ENCODE peak calls at places on chromosomes 3 and 15, in four cellular contexts. O, E, C and U are unnamed samples.
A peak's percentile ranks its signal among the peaks of the same experiment; 100 is the strongest.

GRCh38 chr3:58018892-58019291 is 10.7 kb downstream of the FLNB start:
- DNase-seq in O (no peak), E (no peak), C (no peak), U (no peak)

GRCh38 chr3:169759256-169759655 is 5.6 kb downstream of the TERC start:
- DNase-seq in O (peak; percentile 78), E (no peak), C (no peak), U (no peak)

GRCh38 chr3:105686324-105686897 is 182.4 kb downstream of the CBLB start:
- DNase-seq in O (peak; percentile 26), E (no peak), C (no peak), U (peak; percentile 18)

GRCh38 chr3:175057406-175057805 is 198.3 kb downstream of the NAALADL2 start:
- DNase-seq in O (no peak), E (no peak), C (no peak), U (no peak)

GRCh38 chr15:90987561-90988141 is 6.7 kb downstream of the PRC1 start:
- DNase-seq in O (peak; percentile 7), E (no peak), C (no peak), U (no peak)

GRCh38 chr3:64805980-64806379 is 118.2 kb upstream of the ADAMTS9 start:
- DNase-seq in O (no peak), E (no peak), C (no peak), U (no peak)

GRCh38 chr3:9168230-9168629 is 81.2 kb downstream of the SRGAP3 start:
- DNase-seq in O (no peak), E (no peak), C (peak; percentile 63), U (peak; percentile 77)

GRCh38 chr3:129439381-129439816 is 349 bp downstream of the MBD4 start:
- DNase-seq in O (no peak), E (no peak), C (no peak), U (peak; percentile 41)

GRCh38 chr3:197392961-197393360 is 94.5 kb upstream of the DLG1 start:
- DNase-seq in O (peak; percentile 77), E (no peak), C (no peak), U (no peak)

GRCh38 chr3:182937293-182938051 is 42.9 kb downstream of the DCUN1D1 start:
- DNase-seq in O (no peak), E (no peak), C (no peak), U (no peak)

GRCh38 chr3:183587337-183587736 is 31.8 kb upstream of the KLHL6 start:
- DNase-seq in O (no peak), E (no peak), C (no peak), U (no peak)

GRCh38 chr15:52360229-52361203 is 64.9 kb upstream of the MYO5C start:
- DNase-seq in O (no peak), E (no peak), C (no peak), U (no peak)

GRCh38 chr15:58761010-58761388 is 10.1 kb upstream of the MINDY2 start:
- DNase-seq in O (no peak), E (no peak), C (no peak), U (no peak)
- TF ChIP-seq CTCF in O (no peak), E (no peak), C (no peak), U (no peak)

DNA sequence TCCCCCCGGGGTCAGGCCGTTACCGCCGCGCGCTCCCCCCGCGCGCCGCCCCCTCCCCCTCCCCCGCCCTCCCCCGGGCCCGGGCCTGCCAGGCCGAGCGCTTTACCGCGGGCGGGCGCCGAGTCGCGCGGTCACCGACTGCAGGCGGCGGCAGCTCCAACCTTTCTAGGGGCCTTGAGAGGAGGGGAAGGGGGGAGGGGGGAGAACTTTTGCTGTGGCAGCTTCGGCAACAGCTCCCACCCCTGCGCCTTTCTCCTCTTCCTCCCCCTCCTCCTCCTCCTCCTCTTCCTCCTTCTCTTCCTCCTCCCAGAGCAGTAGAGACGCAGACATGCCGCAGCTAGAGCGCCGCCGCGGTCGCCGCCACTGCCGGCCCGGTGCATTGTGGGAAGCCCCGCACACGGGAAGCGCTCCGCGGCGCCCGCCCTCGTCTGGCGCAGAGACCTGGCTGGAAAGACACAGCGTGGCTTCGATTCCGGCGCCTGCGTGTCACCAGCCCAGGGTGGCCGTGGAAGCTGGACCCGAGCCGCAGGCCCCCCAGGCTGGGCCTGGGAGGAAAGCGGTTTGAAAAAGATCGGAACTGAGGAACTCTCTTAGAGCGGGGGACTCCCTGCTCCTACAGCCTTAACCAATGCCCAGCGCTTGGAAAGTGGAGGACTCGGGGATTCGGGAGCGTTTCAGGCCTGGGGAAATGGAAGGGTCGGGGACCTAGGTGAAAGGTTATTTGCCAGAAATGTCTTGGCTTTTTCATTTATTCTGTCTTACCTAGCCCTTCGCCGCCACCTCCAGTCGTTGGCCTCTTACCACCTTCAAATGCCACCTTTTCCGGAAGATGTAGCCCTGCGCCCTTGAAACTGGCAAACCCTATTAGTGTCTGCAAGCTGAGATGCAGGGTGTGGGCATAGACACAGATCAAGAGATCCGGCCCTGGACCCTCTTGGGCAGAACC is at the start of gene ZNF148:
- DNase-seq in O (peak; percentile 88), E (peak; percentile 92), C (peak; percentile 96), U (peak; percentile 93)
- TF ChIP-seq CTCF in O (no peak), E (no peak), C (no peak), U (no peak)

DNA sequence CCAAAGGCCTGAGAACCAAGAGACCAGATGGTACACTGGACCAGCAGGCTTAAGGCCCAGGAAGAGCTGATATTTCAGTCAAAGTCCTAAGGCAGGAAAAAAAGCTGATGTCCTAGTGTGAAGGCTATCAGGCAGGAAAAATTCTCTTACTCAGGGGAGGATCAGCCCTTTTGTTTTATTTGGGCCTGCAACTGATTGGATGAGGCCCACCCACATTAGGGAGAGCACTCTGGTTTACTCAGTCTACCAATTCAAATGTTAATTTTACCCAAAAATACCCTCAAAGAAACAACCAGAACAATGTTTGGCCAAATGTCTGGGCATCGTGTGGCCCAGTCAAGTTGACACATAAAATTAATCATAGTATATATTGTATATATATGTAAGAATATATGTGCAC is 24.5 kb upstream of the MYRIP start:
- DNase-seq in O (no peak), E (no peak), C (no peak), U (no peak)
- TF ChIP-seq CTCF in O (no peak), E (no peak), C (no peak), U (no peak)

GRCh38 chr15:44426975-44427755 is at the start of gene CTDSPL2:
- DNase-seq in O (peak; percentile 99), E (peak; percentile 96), C (peak; percentile 99), U (peak; percentile 88)

GRCh38 chr15:44427756-44428724 is 611 bp downstream of the CTDSPL2 start:
- DNase-seq in O (peak; percentile 71), E (peak; percentile 51), C (no peak), U (no peak)
- TF ChIP-seq CTCF in O (no peak), E (no peak), C (peak; percentile 65), U (no peak)

GRCh38 chr3:134753999-134754742 is 40.9 kb upstream of the EPHB1 start:
- DNase-seq in O (no peak), E (no peak), C (peak; percentile 67), U (no peak)

GRCh38 chr3:134752761-134753461 is 42.1 kb upstream of the EPHB1 start:
- DNase-seq in O (no peak), E (no peak), C (no peak), U (no peak)

GRCh38 chr3:134755821-134756220 is 39.2 kb upstream of the EPHB1 start:
- DNase-seq in O (no peak), E (no peak), C (no peak), U (no peak)

GRCh38 chr3:134757549-134758069 is 37.5 kb upstream of the EPHB1 start:
- DNase-seq in O (no peak), E (no peak), C (no peak), U (no peak)

GRCh38 chr3:134754768-134755559 is 40.1 kb upstream of the EPHB1 start:
- DNase-seq in O (peak; percentile 16), E (peak; percentile 80), C (peak; percentile 92), U (peak; percentile 60)
- TF ChIP-seq CTCF in O (peak; percentile 79), E (peak; percentile 63), C (peak; percentile 87), U (peak; percentile 79)